ENCODE peak calls at places on chromosomes 6 and 20, in seven cellular contexts. Y, K, Q, S, G, B and E are unnamed samples.
A peak's percentile ranks its signal among the peaks of the same experiment; 100 is the strongest.

GRCh38 chr20:51931321-51931720 is 129.0 kb upstream of the SALL4 start:
- DNase-seq in Y (no peak), K (no peak), Q (no peak), S (no peak), G (peak; percentile 6), B (no peak), E (no peak)

GRCh38 chr20:43895235-43895634 is 19.4 kb upstream of the TOX2 start:
- DNase-seq in Y (no peak), K (no peak), Q (no peak), S (no peak), G (no peak), B (no peak), E (no peak)

GRCh38 chr6:1678966-1679690 is 69.4 kb downstream of the FOXC1 start:
- DNase-seq in Y (no peak), K (no peak), Q (no peak), S (no peak), G (no peak), B (no peak), E (no peak)

GRCh38 chr6:13012977-13013680 is 296.6 kb downstream of the PHACTR1 start:
- DNase-seq in Y (peak; percentile 19), K (no peak), Q (no peak), S (peak; percentile 18), G (peak; percentile 78), B (peak; percentile 76), E (no peak)

GRCh38 chr20:62437985-62438384 is 10.6 kb upstream of the RBBP8NL start:
- DNase-seq in Y (no peak), K (no peak), Q (no peak), S (no peak), G (peak; percentile 98), B (no peak), E (no peak)

GRCh38 chr6:29509239-29509638 is 21.5 kb upstream of the MAS1L start:
- DNase-seq in Y (no peak), K (no peak), Q (no peak), S (no peak), G (no peak), B (no peak), E (no peak)

GRCh38 chr20:58991720-58992119 is 10.7 kb downstream of the NELFCD start:
- DNase-seq in Y (no peak), K (no peak), Q (no peak), S (no peak), G (no peak), B (no peak), E (no peak)

GRCh38 chr6:33857301-33858052 is 53.7 kb upstream of the MLN start:
- DNase-seq in Y (no peak), K (no peak), Q (no peak), S (no peak), G (no peak), B (no peak), E (peak; percentile 42)

GRCh38 chr20:46468508-46468907 is 44.9 kb downstream of the ZNF334 start:
- DNase-seq in Y (no peak), K (no peak), Q (no peak), S (no peak), G (no peak), B (no peak), E (no peak)

GRCh38 chr20:13400453-13400852 is 179.4 kb downstream of the ISM1 start:
- DNase-seq in Y (no peak), K (no peak), Q (no peak), S (no peak), G (no peak), B (no peak), E (no peak)

GRCh38 chr6:160917581-160917980 is 74.0 kb upstream of the MAP3K4 start:
- DNase-seq in Y (no peak), K (no peak), Q (no peak), S (no peak), G (no peak), B (no peak), E (no peak)

GRCh38 chr6:1611572-1612385 is 2.1 kb downstream of the FOXC1 start:
- DNase-seq in Y (peak; percentile 49), K (no peak), Q (no peak), S (peak; percentile 52), G (no peak), B (no peak), E (no peak)

DNA sequence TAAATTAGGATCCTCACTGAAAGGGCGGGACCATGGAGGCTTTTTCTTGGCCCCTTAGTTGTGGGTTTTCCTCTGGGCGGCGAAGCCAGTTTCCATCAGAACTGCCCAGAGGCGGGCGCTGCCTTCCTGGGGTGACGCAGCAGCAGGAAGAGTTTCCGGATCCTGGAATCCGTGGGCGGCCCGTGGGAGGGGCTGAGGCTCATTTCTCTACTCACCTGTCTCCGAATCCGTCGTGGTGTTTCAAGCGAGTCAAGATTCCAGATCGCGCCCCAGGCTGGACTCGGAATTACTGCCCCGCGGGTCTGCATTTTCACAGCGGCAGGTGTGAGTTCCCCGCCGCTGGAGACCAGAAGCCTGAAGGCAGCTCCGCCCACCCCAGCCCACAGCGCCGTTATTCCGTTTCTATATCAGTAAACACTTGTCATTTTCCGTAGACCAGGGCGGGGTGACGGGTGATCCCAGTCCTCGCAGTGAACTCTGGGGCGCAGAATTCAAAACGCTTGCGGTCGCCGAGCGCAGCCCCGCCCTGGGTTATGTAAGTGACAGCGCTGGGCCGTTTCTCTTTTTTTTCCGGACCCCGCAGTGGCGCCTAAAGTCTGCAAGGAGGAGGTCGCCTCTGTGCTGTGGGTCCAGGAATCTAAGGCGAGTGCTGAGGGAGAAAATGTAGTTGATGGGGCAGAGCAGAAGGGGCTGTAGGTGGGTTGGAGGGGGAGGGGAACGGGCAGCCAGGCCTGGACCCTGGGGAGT is 27.2 kb upstream of the POU5F1 start:
- DNase-seq in Y (peak; percentile 88), K (no peak), Q (peak; percentile 40), S (peak; percentile 74), G (peak; percentile 92), B (peak; percentile 94), E (peak; percentile 55)
- TF ChIP-seq POLR2A in Y (peak; percentile 78), K (peak; percentile 69), Q (peak; percentile 30), S (peak; percentile 27), G (peak; percentile 49), B (no peak), E (peak; percentile 19)

DNA sequence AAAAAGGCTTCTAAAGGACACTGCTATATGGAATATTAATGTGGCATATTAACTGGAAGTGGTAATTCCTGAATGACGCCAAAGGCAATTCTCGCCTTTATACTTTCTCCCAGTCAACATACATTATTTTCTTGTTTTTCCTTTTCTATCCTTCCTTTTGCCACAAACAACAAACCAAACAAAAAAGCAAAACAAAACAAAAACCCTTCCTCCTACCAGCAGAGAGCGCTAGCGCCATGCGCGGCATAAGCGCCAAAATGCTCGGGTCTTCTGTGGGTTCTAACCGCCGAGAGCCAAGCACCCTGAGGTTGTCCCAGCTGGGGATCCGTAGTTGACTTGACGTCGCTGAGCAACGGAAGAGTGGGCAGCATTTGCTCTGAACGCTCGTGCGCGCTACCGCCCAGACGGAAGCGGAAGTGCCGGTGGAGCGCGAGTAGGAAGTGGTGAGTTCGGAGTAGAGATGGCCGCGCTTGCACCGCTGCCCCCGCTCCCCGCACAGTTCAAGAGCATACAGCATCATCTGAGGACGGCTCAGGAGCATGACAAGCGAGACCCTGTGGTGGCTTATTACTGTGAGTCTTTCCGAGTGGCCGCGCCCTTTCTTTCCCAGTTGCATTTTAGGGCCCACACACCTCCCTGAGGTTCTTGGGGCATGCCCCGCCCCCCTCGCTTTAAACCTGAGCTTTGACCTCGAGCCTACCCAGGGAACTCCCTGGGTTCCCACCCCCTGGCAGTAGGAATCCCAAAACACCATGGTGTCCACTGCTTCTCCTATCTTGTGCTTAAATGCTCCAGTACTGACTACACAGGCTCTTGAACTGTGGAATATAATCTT is at the start of the genes NMBR and VTA1:
- DNase-seq in Y (peak; percentile 97), K (peak; percentile 49), Q (peak; percentile 83), S (peak; percentile 99), G (peak; percentile 98), B (peak; percentile 97), E (peak; percentile 49)
- TF ChIP-seq POLR2A in Y (peak; percentile 41), K (peak; percentile 88), Q (peak; percentile 64), S (peak; percentile 90), G (no peak), B (no peak), E (peak; percentile 77)

GRCh38 chr20:3172933-3173581 is at the start of gene LZTS3:
- DNase-seq in Y (peak; percentile 77), K (peak; percentile 85), Q (peak; percentile 84), S (peak; percentile 60), G (peak; percentile 75), B (peak; percentile 81), E (peak; percentile 94)
- TF ChIP-seq POLR2A in Y (peak; percentile 54), K (no peak), Q (no peak), S (no peak), G (no peak), B (peak; percentile 23), E (peak; percentile 50)

GRCh38 chr20:768426-768978 is at the start of gene SLC52A3:
- DNase-seq in Y (no peak), K (no peak), Q (peak; percentile 74), S (no peak), G (no peak), B (no peak), E (no peak)
- TF ChIP-seq POLR2A in Y (no peak), K (no peak), Q (no peak), S (no peak), G (no peak), B (no peak), E (no peak)